ENCODE peak calls at places on chromosomes 13 and 19, in nine cellular contexts. C is sigmoid colon, G is GM12865, R is AG10803, Y is fibroblast of pulmonary artery, T is psoas muscle, Z is A549, S is GM12864, P is fibroblast of lung. V is an unnamed sample.

GRCh38 chr13:41554180-41554579 is 96.8 kb downstream of the RGCC start:
- DNase-seq in S (no peak), T (no peak), C (no peak), Z (no peak), R (no peak), Y (no peak), G (no peak), P (no peak), V (no peak)

GRCh38 chr13:51520524-51520923 is 63.7 kb upstream of the WDFY2 start:
- DNase-seq in Z (peak), T (no peak), R (peak), C (no peak), Y (peak), S (no peak), P (peak), G (no peak), V (no peak)

GRCh38 chr13:77425705-77426104 is 98.8 kb upstream of the MYCBP2 start:
- DNase-seq in T (no peak), G (no peak), Y (no peak), R (no peak), S (no peak), C (no peak), Z (no peak), P (no peak), V (no peak)

GRCh38 chr13:96822900-96823299 is 171.4 kb downstream of the OXGR1 start:
- DNase-seq in Y (peak), C (no peak), R (no peak), P (peak), S (no peak), G (peak), T (no peak), Z (peak), V (peak)

GRCh38 chr19:35911790-35912189 is 3.7 kb upstream of the TYROBP start:
- DNase-seq in P (no peak), S (no peak), T (no peak), R (no peak), G (no peak), Z (peak), Y (no peak), C (no peak), V (no peak)

GRCh38 chr13:51154029-51154555 is 43.0 kb upstream of the C13orf42 start:
- DNase-seq in R (peak), P (peak), S (no peak), Y (peak), Z (no peak), T (no peak), G (no peak), C (no peak), V (no peak)

GRCh38 chr13:21435710-21436151 is 23.4 kb downstream of the ZDHHC20 start:
- DNase-seq in Y (peak), G (peak), Z (peak), S (peak), R (peak), T (no peak), C (peak), P (peak), V (peak)

GRCh38 chr13:20336761-20337160 is 104.6 kb upstream of the GJB6 start:
- DNase-seq in P (no peak), S (no peak), Z (no peak), T (no peak), Y (no peak), R (no peak), G (no peak), C (no peak), V (no peak)

GRCh38 chr13:23455401-23456185 is 22.1 kb upstream of the SACS start:
- DNase-seq in C (no peak), P (peak), G (no peak), Y (no peak), R (no peak), Z (no peak), S (no peak), T (no peak), V (no peak)

GRCh38 chr19:35879770-35880317 is 11.5 kb downstream of the APLP1 start:
- DNase-seq in T (peak), Y (peak), G (peak), C (peak), P (peak), S (peak), R (peak), Z (peak), V (no peak)

GRCh38 chr13:31012285-31013024 is 80.0 kb downstream of the TEX26 start:
- DNase-seq in C (no peak), G (peak), Y (peak), T (no peak), R (peak), P (peak), S (no peak), Z (no peak), V (no peak)

GRCh38 chr13:74325106-74325505 is 190.9 kb upstream of the KLF12 start:
- DNase-seq in T (no peak), C (peak), S (no peak), P (peak), G (no peak), Y (peak), R (peak), Z (peak), V (no peak)

GRCh38 chr13:42478531-42479156 is 95.3 kb upstream of the TNFSF11 start:
- DNase-seq in Z (peak), R (no peak), P (peak), Y (peak), T (no peak), S (peak), C (no peak), G (peak), V (no peak)

GRCh38 chr13:73215807-73216206 is 157.0 kb downstream of the KLF5 start:
- DNase-seq in Y (peak), R (peak), P (no peak), Z (no peak), S (no peak), T (no peak), G (no peak), C (no peak), V (no peak)

GRCh38 chr19:1482361-1483066 is 3.5 kb upstream of the C19orf25 start:
- DNase-seq in R (no peak), Y (no peak), T (peak), G (no peak), P (no peak), Z (no peak), S (no peak), C (no peak), V (no peak)

GRCh38 chr13:105616313-105617075 is 919.0 kb downstream of the EFNB2 start:
- DNase-seq in Y (no peak), Z (no peak), C (no peak), P (peak), S (no peak), G (no peak), T (no peak), R (no peak), V (no peak)

GRCh38 chr13:65336106-65336603 is 1894.0 kb downstream of the PCDH9 start:
- DNase-seq in Y (no peak), S (no peak), Z (no peak), G (no peak), P (no peak), R (no peak), C (no peak), T (no peak), V (peak)

GRCh38 chr13:108270442-108270841 is 924 bp downstream of the TNFSF13B start:
- DNase-seq in R (no peak), Y (no peak), S (no peak), Z (no peak), T (no peak), G (peak), P (no peak), C (no peak), V (no peak)

GRCh38 chr13:52849727-52850395 is 1.4 kb upstream of the PCDH8 start:
- DNase-seq in S (no peak), C (no peak), Z (no peak), R (no peak), P (no peak), T (no peak), G (no peak), Y (no peak), V (no peak)

GRCh38 chr13:46172531-46172991 is 9.4 kb downstream of the LCP1 start:
- DNase-seq in R (no peak), S (peak), Z (no peak), P (no peak), T (no peak), G (peak), C (no peak), Y (no peak), V (no peak)

GRCh38 chr13:75511226-75511625 is 26.4 kb downstream of the COMMD6 start:
- DNase-seq in Z (no peak), R (no peak), Y (no peak), G (no peak), C (no peak), P (no peak), T (no peak), S (no peak), V (no peak)

GRCh38 chr13:114110091-114110829 is 22.2 kb downstream of the RASA3 start:
- DNase-seq in Z (peak), Y (no peak), S (no peak), P (no peak), T (peak), G (peak), R (peak), C (peak), V (no peak)

GRCh38 chr13:24348385-24348784 is 39.0 kb downstream of the C1QTNF9 start:
- DNase-seq in Y (no peak), C (no peak), Z (no peak), G (no peak), T (no peak), P (no peak), R (no peak), S (no peak), V (no peak)

GRCh38 chr13:100549316-100549715 is 39.3 kb downstream of the GGACT start:
- DNase-seq in P (no peak), Y (no peak), R (no peak), S (no peak), G (no peak), Z (no peak), C (no peak), T (no peak), V (no peak)

DNA sequence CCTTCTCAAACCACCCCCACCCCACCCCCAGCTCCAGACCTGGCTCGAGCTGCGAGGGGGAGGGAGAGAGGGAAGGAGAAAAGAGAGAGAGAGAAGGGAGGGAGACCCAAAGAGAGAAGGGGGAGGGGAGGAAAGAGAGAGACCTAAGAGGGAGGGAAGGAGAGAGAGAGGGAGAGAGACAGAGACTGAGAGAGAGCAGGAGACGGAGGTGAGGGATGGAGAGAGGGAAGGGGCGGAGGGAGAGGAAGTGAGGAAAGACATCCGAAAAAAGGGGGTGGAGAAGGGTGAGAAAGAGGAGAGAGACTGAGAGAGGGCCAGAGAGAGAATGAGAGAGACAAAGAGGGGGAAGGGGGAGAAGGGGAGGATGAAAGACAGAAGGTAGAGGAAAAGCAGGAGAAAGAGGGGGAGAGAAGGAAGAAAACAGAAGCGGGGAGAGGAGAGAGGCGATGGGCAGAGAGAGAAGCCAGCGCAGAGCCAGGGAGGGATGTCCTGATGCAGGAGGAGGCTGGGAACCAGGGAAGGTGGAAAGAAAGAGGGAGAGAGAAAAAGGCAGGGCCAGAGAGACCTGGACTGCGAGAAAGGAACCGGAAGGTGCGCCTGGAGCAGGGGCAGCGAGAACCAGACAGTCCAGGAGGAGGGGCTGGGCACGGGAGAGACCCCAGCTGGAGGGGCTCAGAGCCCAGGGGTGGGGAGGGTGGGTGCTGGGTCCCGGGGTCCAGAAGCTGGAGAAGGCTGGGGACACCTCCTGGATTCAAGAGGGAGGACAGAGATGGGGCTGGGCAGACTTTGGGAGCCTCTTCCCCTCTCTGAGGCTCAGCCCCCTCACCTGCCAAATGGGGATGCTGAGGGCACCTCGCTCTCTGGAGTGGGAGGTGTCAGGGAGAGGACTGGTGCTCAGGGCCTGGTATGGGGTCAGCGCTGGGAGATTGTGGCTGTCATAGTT is 1.7 kb upstream of the SPACA6 start:
- DNase-seq in C (no peak), T (no peak), R (peak), S (no peak), G (no peak), P (peak), Z (peak), Y (peak), V (no peak)
- H3K4me3 ChIP-seq in C (peak), T (peak), R (peak), S (no peak), G (no peak), P (peak), Z (peak), Y (peak), V (peak)

GRCh38 chr19:16899566-16900075 is 10.8 kb downstream of the F2RL3 start:
- DNase-seq in R (peak), C (no peak), Z (peak), S (no peak), T (peak), P (peak), G (peak), Y (peak), V (no peak)
- TF ChIP-seq CTCF in R (peak), C (no peak), Z (peak), S (peak), T (peak), P (peak), G (peak), Y (peak), V (peak)

DNA sequence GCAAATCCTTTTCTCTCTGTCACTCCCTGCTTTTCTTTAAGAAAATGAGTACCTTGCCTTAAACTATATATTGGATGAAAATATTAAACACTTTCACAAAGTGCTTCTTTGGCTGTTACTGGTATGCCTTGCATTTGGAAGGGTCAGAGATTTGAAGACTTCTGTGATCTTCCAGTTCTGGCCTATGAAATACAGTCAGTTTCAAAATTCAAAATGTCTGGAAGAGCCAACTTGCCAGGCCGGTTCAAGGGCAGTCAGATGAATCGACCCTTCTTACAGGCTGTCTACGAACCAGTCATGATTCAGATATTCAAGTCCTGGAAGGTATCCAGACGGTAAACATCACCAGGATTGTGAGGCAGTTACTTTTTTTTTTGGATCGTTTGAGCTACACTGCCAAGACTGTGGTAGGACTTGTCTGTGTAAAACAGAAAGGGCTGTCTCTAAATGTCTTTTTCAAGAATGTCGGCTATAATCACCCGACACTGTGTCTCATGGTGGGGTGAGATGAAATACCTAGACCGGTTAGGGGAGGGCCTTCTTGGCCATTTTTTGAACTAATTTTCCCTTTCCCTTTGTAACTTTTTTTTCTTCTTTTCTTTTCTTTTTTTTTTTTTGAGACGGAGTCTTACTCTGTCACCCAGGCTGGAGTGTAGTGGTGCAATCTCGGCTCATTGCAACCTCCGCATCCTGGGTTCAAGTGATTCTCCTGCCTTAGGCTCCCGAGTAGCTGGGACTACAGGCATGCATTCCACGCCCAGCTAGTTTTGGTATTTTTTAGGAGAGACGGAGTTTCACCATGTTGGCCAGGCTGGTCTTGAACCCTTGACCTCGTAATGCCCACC is 11.2 kb downstream of the ACTN4 start:
- DNase-seq in P (peak), S (no peak), T (no peak), G (no peak), Z (peak), C (peak), Y (peak), R (peak), V (peak)
- H3K4me3 ChIP-seq in P (no peak), S (no peak), T (peak), G (no peak), Z (peak), C (no peak), Y (peak), R (peak), V (peak)

DNA sequence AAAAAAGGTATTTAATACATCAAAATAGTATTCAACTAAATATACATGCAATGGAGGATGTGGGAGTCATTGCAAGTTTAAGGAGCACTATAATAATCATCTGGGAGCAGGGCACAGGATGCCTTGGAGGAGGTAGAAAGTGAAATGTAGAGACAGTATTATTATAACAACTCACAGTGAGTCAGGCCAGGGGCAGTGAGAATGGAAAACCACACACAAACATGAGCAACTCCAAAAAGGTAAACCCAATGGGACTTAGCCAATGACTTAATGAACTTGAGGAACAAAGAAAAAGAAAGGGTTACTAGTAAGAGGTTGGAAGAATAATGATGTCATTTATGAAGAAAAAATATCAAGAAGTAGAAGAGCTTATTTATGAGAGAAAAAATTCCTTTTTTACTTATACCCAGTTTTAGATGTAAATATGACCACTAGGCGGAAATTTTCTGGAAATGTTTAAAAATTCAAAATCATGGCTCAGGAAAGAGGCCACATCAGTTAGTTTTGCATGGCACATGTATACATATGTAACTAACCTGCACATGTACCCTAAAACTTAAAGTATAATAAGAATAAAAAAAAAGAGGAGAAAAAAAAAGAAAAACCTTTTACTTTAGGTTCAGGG is 389.3 kb downstream of the SUCLA2 start:
- DNase-seq in G (no peak), T (no peak), Z (no peak), P (no peak), S (no peak), Y (no peak), R (no peak), C (no peak), V (no peak)
- TF ChIP-seq CTCF in G (no peak), T (no peak), Z (no peak), P (no peak), S (no peak), Y (no peak), R (no peak), C (no peak), V (no peak)

DNA sequence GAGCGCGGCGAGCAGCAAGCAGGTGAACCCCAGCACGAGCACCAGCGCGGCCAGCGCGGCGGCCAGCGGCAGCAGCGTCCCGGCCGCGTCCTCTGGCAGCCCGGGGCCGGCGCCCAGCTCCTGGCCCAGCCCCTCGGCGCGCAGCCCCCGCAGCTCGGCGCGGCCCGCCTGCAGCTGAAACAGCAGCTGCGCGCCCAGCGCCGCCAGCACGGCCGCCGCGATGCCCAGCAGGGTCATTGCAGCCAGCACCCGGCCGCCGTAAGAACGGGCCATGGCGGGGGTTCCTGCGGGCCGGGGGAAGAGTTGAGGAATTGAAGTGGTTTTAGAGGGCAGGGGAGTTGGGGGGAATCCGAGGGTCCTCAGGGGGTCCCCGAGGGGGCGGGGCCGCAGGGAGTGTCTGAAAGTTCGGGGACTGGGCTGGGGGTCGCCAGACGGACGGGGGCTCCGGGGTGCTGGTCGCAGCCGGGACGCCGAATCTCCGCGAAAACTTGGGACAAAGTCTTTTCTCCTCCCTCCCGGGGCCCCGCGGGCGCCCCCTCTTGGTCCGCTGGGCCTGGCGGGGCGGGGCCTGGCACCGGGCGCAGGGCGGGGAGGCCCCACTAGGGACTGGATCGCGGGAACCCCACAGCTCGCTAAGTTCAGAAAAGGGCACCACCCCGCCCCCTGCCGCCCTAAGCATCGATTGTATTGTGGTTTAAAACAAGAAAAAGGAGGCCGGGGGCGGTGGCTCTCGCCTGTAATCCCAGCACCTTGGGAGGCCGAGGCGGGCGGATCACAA is at the start of gene TMEM221:
- DNase-seq in G (peak), T (peak), P (no peak), S (no peak), Z (peak), R (no peak), C (peak), Y (peak), V (no peak)
- H3K4me3 ChIP-seq in G (no peak), T (peak), P (no peak), S (no peak), Z (peak), R (peak), C (peak), Y (peak), V (peak)

V was measured in retinal pigment epithelial cell.